ENCODE peak calls at places on chromosomes 13 and 19, in seven cellular contexts. One of them, this sample, is unnamed.

GRCh38 chr19:14112051-14112808 is 5.3 kb downstream of the PRKACA start:
- DNase-seq in K562: no peak
- DNase-seq in neural crest cell: no peak
- DNase-seq in OCI-LY7: no peak
- DNase-seq in A549: no peak
- DNase-seq in uterus: no peak
- DNase-seq in WTC11: no peak
- DNase-seq in this sample: no peak

GRCh38 chr13:46179576-46180368 is 2.2 kb downstream of the LCP1 start:
- DNase-seq in uterus: no peak
- DNase-seq in K562: peak; percentile 50
- DNase-seq in OCI-LY7: peak; percentile 72
- DNase-seq in WTC11: no peak
- DNase-seq in neural crest cell: no peak
- DNase-seq in A549: no peak
- DNase-seq in this sample: no peak

GRCh38 chr13:27770809-27771208 is 21.5 kb upstream of the GSX1 start:
- DNase-seq in A549: peak; percentile 15
- DNase-seq in neural crest cell: no peak
- DNase-seq in uterus: no peak
- DNase-seq in K562: peak; percentile 26
- DNase-seq in OCI-LY7: peak; percentile 57
- DNase-seq in WTC11: peak; percentile 56
- DNase-seq in this sample: peak; percentile 57

GRCh38 chr19:16315825-16316505 is 8.7 kb upstream of the KLF2 start:
- DNase-seq in K562: peak; percentile 85
- DNase-seq in OCI-LY7: no peak
- DNase-seq in uterus: peak; percentile 89
- DNase-seq in neural crest cell: no peak
- DNase-seq in WTC11: no peak
- DNase-seq in A549: no peak
- DNase-seq in this sample: no peak

GRCh38 chr19:14536926-14537692 is 7.7 kb downstream of the TECR start:
- DNase-seq in K562: peak; percentile 97
- DNase-seq in OCI-LY7: peak; percentile 72
- DNase-seq in A549: peak; percentile 51
- DNase-seq in WTC11: peak; percentile 96
- DNase-seq in neural crest cell: peak; percentile 44
- DNase-seq in uterus: peak; percentile 79
- DNase-seq in this sample: peak; percentile 51

GRCh38 chr13:110262082-110262436 is 44.9 kb downstream of the COL4A1 start:
- DNase-seq in K562: no peak
- DNase-seq in WTC11: no peak
- DNase-seq in uterus: no peak
- DNase-seq in A549: no peak
- DNase-seq in OCI-LY7: no peak
- DNase-seq in neural crest cell: no peak
- DNase-seq in this sample: no peak

GRCh38 chr13:46339035-46339666 is 47.9 kb downstream of the RUBCNL start:
- DNase-seq in uterus: no peak
- DNase-seq in WTC11: no peak
- DNase-seq in K562: no peak
- DNase-seq in OCI-LY7: no peak
- DNase-seq in neural crest cell: no peak
- DNase-seq in A549: no peak
- DNase-seq in this sample: peak; percentile 36

GRCh38 chr13:23620211-23620610 is 50.0 kb downstream of the TNFRSF19 start:
- DNase-seq in OCI-LY7: no peak
- DNase-seq in uterus: no peak
- DNase-seq in A549: no peak
- DNase-seq in WTC11: no peak
- DNase-seq in neural crest cell: no peak
- DNase-seq in K562: no peak
- DNase-seq in this sample: no peak

GRCh38 chr13:90768116-90768515 is 579.4 kb upstream of the MIR17HG start:
- DNase-seq in A549: no peak
- DNase-seq in neural crest cell: no peak
- DNase-seq in WTC11: no peak
- DNase-seq in uterus: no peak
- DNase-seq in OCI-LY7: no peak
- DNase-seq in K562: no peak
- DNase-seq in this sample: no peak

GRCh38 chr13:103282571-103283450 is 216.6 kb upstream of the SLC10A2 start:
- DNase-seq in neural crest cell: no peak
- DNase-seq in WTC11: no peak
- DNase-seq in uterus: no peak
- DNase-seq in A549: peak; percentile 18
- DNase-seq in OCI-LY7: no peak
- DNase-seq in K562: no peak
- DNase-seq in this sample: no peak

GRCh38 chr13:100439247-100439955 is 149.2 kb downstream of the GGACT start:
- DNase-seq in uterus: no peak
- DNase-seq in K562: no peak
- DNase-seq in neural crest cell: no peak
- DNase-seq in OCI-LY7: no peak
- DNase-seq in WTC11: peak; percentile 20
- DNase-seq in A549: no peak
- DNase-seq in this sample: no peak

GRCh38 chr19:14165986-14166385 is 29.6 kb upstream of the ASF1B start:
- DNase-seq in A549: no peak
- DNase-seq in OCI-LY7: no peak
- DNase-seq in K562: no peak
- DNase-seq in neural crest cell: no peak
- DNase-seq in uterus: no peak
- DNase-seq in WTC11: no peak
- DNase-seq in this sample: no peak

GRCh38 chr19:23901360-23901759 is 13.3 kb upstream of the ZNF726 start:
- DNase-seq in uterus: no peak
- DNase-seq in K562: no peak
- DNase-seq in OCI-LY7: no peak
- DNase-seq in neural crest cell: no peak
- DNase-seq in WTC11: no peak
- DNase-seq in A549: no peak
- DNase-seq in this sample: no peak

GRCh38 chr19:31537136-31537535 is 187.9 kb upstream of the TSHZ3 start:
- DNase-seq in K562: no peak
- DNase-seq in OCI-LY7: no peak
- DNase-seq in neural crest cell: no peak
- DNase-seq in uterus: no peak
- DNase-seq in A549: no peak
- DNase-seq in WTC11: no peak
- DNase-seq in this sample: no peak

GRCh38 chr19:46015080-46015960 is 7.5 kb downstream of the PGLYRP1 start:
- DNase-seq in uterus: peak; percentile 55
- DNase-seq in WTC11: peak; percentile 92
- DNase-seq in OCI-LY7: peak; percentile 38
- DNase-seq in neural crest cell: peak; percentile 53
- DNase-seq in A549: peak; percentile 72
- DNase-seq in K562: no peak
- DNase-seq in this sample: peak; percentile 76

GRCh38 chr19:15463865-15464371 is 426 bp downstream of the RASAL3 start:
- DNase-seq in uterus: no peak
- DNase-seq in WTC11: peak; percentile 35
- DNase-seq in K562: no peak
- DNase-seq in OCI-LY7: peak; percentile 85
- DNase-seq in A549: no peak
- DNase-seq in neural crest cell: no peak
- DNase-seq in this sample: peak; percentile 74

GRCh38 chr19:47375694-47376588 is 26.8 kb downstream of the DHX34 start:
- DNase-seq in OCI-LY7: no peak
- DNase-seq in neural crest cell: no peak
- DNase-seq in A549: no peak
- DNase-seq in WTC11: no peak
- DNase-seq in K562: no peak
- DNase-seq in uterus: no peak
- DNase-seq in this sample: no peak

GRCh38 chr19:58330458-58330857 is 3.7 kb downstream of the ZSCAN22 start:
- DNase-seq in OCI-LY7: no peak
- DNase-seq in A549: peak; percentile 55
- DNase-seq in uterus: no peak
- DNase-seq in neural crest cell: no peak
- DNase-seq in WTC11: no peak
- DNase-seq in K562: peak; percentile 66
- DNase-seq in this sample: no peak

DNA sequence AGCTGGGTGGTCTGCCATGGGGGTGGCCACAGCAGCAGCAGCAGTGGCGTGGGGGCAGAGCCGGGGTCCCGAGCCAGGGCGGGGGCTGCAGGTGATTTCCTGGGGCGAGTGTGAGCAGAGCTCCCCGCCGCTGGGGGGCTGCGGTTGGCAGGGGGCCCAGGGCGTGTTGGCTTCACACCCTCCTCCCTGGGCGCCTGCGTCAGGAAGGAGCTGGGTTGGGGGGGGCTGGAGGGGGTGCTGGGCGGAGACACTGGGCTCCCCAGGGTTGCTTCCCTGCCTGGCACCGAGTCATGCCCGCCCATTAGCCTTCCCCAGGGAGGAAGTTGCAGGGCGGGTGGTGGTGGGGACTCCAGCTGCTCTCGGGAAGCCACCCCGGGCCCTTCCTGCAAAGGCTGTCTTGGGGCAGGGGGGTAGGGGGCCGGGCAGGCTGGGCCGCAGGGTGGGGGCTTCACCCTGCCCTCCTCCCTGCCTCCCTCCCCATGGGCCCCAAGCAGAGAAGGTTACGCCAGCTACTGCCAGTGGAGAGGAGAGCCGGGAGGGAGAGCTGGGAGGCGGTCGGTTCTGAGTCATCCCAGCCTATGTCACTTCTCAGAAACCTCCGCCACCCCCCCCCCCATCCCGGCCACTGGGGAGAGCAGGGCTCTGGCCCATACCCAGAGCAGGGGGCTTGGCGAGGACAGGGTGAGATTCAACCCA is 4.6 kb downstream of the MIDN start:
- DNase-seq in K562: peak; percentile 88
- DNase-seq in neural crest cell: no peak
- DNase-seq in A549: no peak
- DNase-seq in OCI-LY7: peak; percentile 76
- DNase-seq in uterus: peak; percentile 96
- DNase-seq in WTC11: no peak
- DNase-seq in this sample: peak; percentile 75
- TF ChIP-seq CTCF in K562: no peak
- TF ChIP-seq CTCF in neural crest cell: no peak
- TF ChIP-seq CTCF in A549: no peak
- TF ChIP-seq CTCF in OCI-LY7: peak; percentile 42
- TF ChIP-seq CTCF in uterus: peak; percentile 30
- TF ChIP-seq CTCF in WTC11: no peak
- TF ChIP-seq CTCF in this sample: no peak

GRCh38 chr19:19191920-19192882 is at the start of the genes BORCS8 and RFXANK:
- DNase-seq in OCI-LY7: peak; percentile 100
- DNase-seq in WTC11: peak; percentile 100
- DNase-seq in A549: peak; percentile 82
- DNase-seq in neural crest cell: peak; percentile 99
- DNase-seq in K562: peak; percentile 99
- DNase-seq in uterus: peak; percentile 100
- DNase-seq in this sample: peak; percentile 97
- TF ChIP-seq CTCF in OCI-LY7: no peak
- TF ChIP-seq CTCF in WTC11: no peak
- TF ChIP-seq CTCF in A549: no peak
- TF ChIP-seq CTCF in neural crest cell: no peak
- TF ChIP-seq CTCF in K562: no peak
- TF ChIP-seq CTCF in uterus: no peak
- TF ChIP-seq CTCF in this sample: no peak

DNA sequence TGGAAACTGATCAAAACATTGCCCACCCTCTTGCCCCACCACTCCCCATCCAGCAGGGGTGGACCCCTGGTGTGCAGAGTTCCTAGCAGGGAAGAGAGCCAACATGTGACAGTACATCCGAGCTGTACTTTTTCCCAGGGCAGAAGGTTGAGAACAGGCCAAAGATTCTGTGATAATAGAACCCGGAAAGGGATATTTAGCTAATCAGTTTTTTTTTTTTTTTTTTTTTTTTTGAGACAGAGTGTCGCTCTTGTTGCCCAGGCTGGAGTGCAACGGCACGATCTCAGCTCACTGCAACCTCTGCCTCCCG is 8.7 kb downstream of the RRAS start:
- DNase-seq in A549: no peak
- DNase-seq in OCI-LY7: no peak
- DNase-seq in WTC11: no peak
- DNase-seq in K562: no peak
- DNase-seq in neural crest cell: no peak
- DNase-seq in uterus: no peak
- DNase-seq in this sample: no peak
- TF ChIP-seq CTCF in A549: no peak
- TF ChIP-seq CTCF in OCI-LY7: no peak
- TF ChIP-seq CTCF in WTC11: no peak
- TF ChIP-seq CTCF in K562: no peak
- TF ChIP-seq CTCF in neural crest cell: no peak
- TF ChIP-seq CTCF in uterus: no peak
- TF ChIP-seq CTCF in this sample: no peak

GRCh38 chr19:18322318-18322758 is 538 bp downstream of the LSM4 start:
- DNase-seq in neural crest cell: peak; percentile 40
- DNase-seq in A549: peak; percentile 66
- DNase-seq in WTC11: peak; percentile 63
- DNase-seq in OCI-LY7: peak; percentile 77
- DNase-seq in uterus: no peak
- DNase-seq in K562: peak; percentile 87
- DNase-seq in this sample: peak; percentile 64
- TF ChIP-seq CTCF in neural crest cell: no peak
- TF ChIP-seq CTCF in A549: peak; percentile 26
- TF ChIP-seq CTCF in WTC11: no peak
- TF ChIP-seq CTCF in OCI-LY7: peak; percentile 77
- TF ChIP-seq CTCF in uterus: no peak
- TF ChIP-seq CTCF in K562: peak; percentile 63
- TF ChIP-seq CTCF in this sample: peak; percentile 36

DNA sequence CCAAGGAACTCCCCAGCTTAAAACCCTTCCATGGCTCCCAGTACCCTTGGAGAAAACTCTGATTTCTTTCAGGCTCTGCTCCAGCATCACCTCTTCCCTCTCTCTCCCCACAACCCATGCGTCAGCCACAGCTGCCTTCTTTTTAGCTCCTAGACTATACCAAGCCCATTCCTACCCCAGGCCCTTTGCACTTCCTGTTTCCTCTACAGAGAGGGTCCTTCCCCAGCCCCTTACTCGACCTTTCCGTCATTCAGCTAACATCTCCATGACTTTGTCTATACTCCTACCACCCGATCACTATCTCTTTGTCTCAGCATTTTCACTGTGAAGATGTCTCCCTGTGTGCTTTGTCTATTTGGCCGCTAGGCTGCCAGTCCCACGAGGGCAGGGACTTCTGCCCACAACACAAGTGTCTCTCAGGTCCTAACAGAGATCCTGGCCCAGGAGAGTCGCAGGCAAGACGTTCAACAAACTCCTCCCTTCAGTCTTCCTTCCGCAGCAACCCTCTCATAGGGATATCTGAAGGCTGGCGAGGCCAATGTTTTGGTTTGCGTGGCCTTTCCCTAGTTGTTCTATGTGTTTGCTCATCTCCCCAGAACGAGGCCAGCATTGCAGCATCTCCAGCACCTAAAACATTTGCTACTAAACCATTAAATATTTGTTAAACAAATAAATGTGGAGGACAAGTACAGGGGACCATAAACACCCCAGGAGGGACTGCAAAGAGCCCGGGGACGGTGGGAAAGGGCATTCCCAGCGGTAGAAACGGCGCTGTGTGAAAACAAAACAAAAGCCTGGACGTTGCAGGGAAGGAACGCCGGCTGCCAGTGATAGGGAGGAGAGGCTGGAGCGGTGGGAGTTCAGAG is 816 bp downstream of the CCNP start:
- DNase-seq in neural crest cell: no peak
- DNase-seq in uterus: no peak
- DNase-seq in A549: no peak
- DNase-seq in WTC11: no peak
- DNase-seq in OCI-LY7: no peak
- DNase-seq in K562: no peak
- DNase-seq in this sample: no peak
- TF ChIP-seq CTCF in neural crest cell: no peak
- TF ChIP-seq CTCF in uterus: no peak
- TF ChIP-seq CTCF in A549: no peak
- TF ChIP-seq CTCF in WTC11: no peak
- TF ChIP-seq CTCF in OCI-LY7: no peak
- TF ChIP-seq CTCF in K562: no peak
- TF ChIP-seq CTCF in this sample: peak; percentile 13